ENCODE peak calls at places on chromosomes 11 and 22, in five cellular contexts. X, S, J, I and W are unnamed samples.

GRCh38 chr11:118211006-118211405 is 13.8 kb downstream of the JAML start:
- DNase-seq in X (no peak), S (no peak), J (peak; percentile 61), I (no peak), W (no peak)

GRCh38 chr22:25383278-25383820 is 163.9 kb downstream of the CRYBB2 start:
- DNase-seq in X (no peak), S (no peak), J (no peak), I (no peak), W (no peak)

GRCh38 chr11:112614605-112615004 is 346.6 kb upstream of the NCAM1 start:
- DNase-seq in X (no peak), S (no peak), J (no peak), I (no peak), W (no peak)

GRCh38 chr11:12472401-12473065 is 95.2 kb downstream of the PARVA start:
- DNase-seq in X (no peak), S (no peak), J (no peak), I (no peak), W (no peak)

GRCh38 chr22:38734203-38735100 is 21.3 kb downstream of the SUN2 start:
- DNase-seq in X (no peak), S (no peak), J (no peak), I (no peak), W (no peak)

GRCh38 chr11:123430736-123431356 is 777 bp downstream of the GRAMD1B start:
- DNase-seq in X (no peak), S (no peak), J (peak; percentile 49), I (no peak), W (no peak)

GRCh38 chr11:130420478-130421198 is 7.8 kb downstream of the ADAMTS8 start:
- DNase-seq in X (no peak), S (no peak), J (peak; percentile 68), I (no peak), W (no peak)

GRCh38 chr11:121117753-121118152 is 16.7 kb downstream of the TECTA start:
- DNase-seq in X (no peak), S (no peak), J (no peak), I (no peak), W (no peak)

GRCh38 chr11:84857746-84858145 is 769.4 kb downstream of the DLG2 start:
- DNase-seq in X (no peak), S (no peak), J (no peak), I (no peak), W (no peak)

GRCh38 chr11:47705722-47706121 is 9.4 kb downstream of the AGBL2 start:
- DNase-seq in X (no peak), S (no peak), J (no peak), I (no peak), W (no peak)

GRCh38 chr22:30485362-30485988 is 13.7 kb upstream of the SEC14L3 start:
- DNase-seq in X (no peak), S (peak; percentile 92), J (peak; percentile 54), I (no peak), W (no peak)

GRCh38 chr22:31083377-31083768 is 2.3 kb downstream of the SMTN start:
- DNase-seq in X (no peak), S (peak; percentile 7), J (no peak), I (no peak), W (peak; percentile 77)

GRCh38 chr22:27144345-27144744 is 487.0 kb downstream of the MIAT start:
- DNase-seq in X (no peak), S (no peak), J (no peak), I (no peak), W (peak; percentile 26)

GRCh38 chr22:37284807-37285355 is 2.6 kb downstream of the CYTH4 start:
- DNase-seq in X (no peak), S (no peak), J (no peak), I (no peak), W (no peak)

GRCh38 chr22:29190915-29191314 is 14.8 kb upstream of the EMID1 start:
- DNase-seq in X (no peak), S (no peak), J (no peak), I (no peak), W (no peak)

GRCh38 chr11:117230981-117231636 is 764 bp downstream of the PCSK7 start:
- DNase-seq in X (no peak), S (no peak), J (no peak), I (no peak), W (peak; percentile 41)

GRCh38 chr11:83070878-83071640 is 638 bp downstream of the RAB30 start:
- DNase-seq in X (no peak), S (peak; percentile 39), J (peak; percentile 41), I (no peak), W (peak; percentile 81)

GRCh38 chr11:120372296-120372695 is 36.1 kb downstream of the ARHGEF12 start:
- DNase-seq in X (no peak), S (no peak), J (no peak), I (no peak), W (no peak)

GRCh38 chr22:44746836-44747519 is 5.4 kb upstream of the ARHGAP8 start:
- DNase-seq in X (no peak), S (no peak), J (no peak), I (no peak), W (no peak)

GRCh38 chr11:102318469-102318868 is 1.2 kb downstream of the BIRC3 start:
- DNase-seq in X (no peak), S (no peak), J (peak; percentile 26), I (no peak), W (no peak)

GRCh38 chr11:117096140-117096972 is 1.9 kb downstream of the SIK3 start:
- DNase-seq in X (no peak), S (peak; percentile 36), J (no peak), I (no peak), W (no peak)

GRCh38 chr11:46121724-46122477 is 647 bp upstream of the PHF21A start:
- DNase-seq in X (peak; percentile 41), S (peak; percentile 79), J (peak; percentile 95), I (peak; percentile 67), W (peak; percentile 85)

GRCh38 chr22:26476705-26477340 is 6.8 kb downstream of the HPS4 start:
- DNase-seq in X (no peak), S (no peak), J (peak; percentile 46), I (no peak), W (no peak)

GRCh38 chr11:46489668-46490560 is 98.3 kb upstream of the CHRM4 start:
- DNase-seq in X (no peak), S (peak; percentile 54), J (peak; percentile 59), I (no peak), W (no peak)

GRCh38 chr11:58905716-58906547 is 33.4 kb upstream of the GLYATL1 start:
- DNase-seq in X (no peak), S (peak; percentile 89), J (peak; percentile 94), I (peak; percentile 41), W (no peak)
- H3K4me3 ChIP-seq in X (peak overlapping the region; percentile 36), S (peak overlapping the region; percentile 93), J (peak overlapping the region; percentile 82), I (peak overlapping the region; percentile 75), W (peak overlapping the region; percentile 63)

DNA sequence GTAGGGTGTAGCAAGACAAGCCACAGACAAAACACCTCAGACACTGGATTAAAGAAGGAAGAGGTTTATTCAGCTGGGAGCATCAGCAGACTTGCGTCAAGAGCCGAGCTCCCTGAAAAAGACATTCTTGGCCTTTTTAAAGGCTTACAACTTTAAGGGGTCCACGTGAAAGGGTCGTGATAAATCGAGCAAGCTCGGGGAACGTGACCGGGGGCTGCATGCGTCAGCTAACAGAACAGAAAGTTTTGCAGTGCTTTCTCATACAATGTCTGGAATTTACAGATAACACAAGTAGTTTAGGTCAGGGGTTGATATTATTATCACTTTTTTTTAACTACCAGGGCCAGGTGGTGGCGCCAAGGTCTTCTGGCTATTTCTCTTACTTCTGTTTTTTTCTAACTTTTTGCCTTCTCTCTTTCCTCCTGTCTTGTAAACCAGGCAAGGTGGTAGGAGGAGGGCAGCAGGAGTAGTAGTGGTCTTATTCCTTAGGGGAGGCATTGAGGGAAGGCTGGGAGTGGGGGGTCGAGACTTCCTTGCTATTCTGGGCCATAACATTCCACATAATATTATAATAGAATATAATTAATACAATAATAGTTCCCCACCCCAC is 631 bp upstream of the ALDH3B1 start:
- DNase-seq in X (no peak), S (no peak), J (peak; percentile 67), I (no peak), W (no peak)
- H3K4me3 ChIP-seq in X (peak overlapping the region; percentile 71), S (no peak overlapping the region), J (no peak overlapping the region), I (peak overlapping the region; percentile 64), W (peak overlapping the region; percentile 70)

GRCh38 chr11:76806608-76807205 is 23.6 kb downstream of the TSKU start:
- DNase-seq in X (no peak), S (no peak), J (no peak), I (no peak), W (peak; percentile 56)

GRCh38 chr11:76808158-76808557 is 25.0 kb downstream of the TSKU start:
- DNase-seq in X (no peak), S (no peak), J (no peak), I (no peak), W (peak; percentile 72)

GRCh38 chr11:76806131-76806530 is 23.0 kb downstream of the TSKU start:
- DNase-seq in X (no peak), S (no peak), J (no peak), I (no peak), W (peak; percentile 66)

GRCh38 chr11:76808996-76809395 is 25.8 kb downstream of the TSKU start:
- DNase-seq in X (no peak), S (no peak), J (no peak), I (no peak), W (peak; percentile 29)

DNA sequence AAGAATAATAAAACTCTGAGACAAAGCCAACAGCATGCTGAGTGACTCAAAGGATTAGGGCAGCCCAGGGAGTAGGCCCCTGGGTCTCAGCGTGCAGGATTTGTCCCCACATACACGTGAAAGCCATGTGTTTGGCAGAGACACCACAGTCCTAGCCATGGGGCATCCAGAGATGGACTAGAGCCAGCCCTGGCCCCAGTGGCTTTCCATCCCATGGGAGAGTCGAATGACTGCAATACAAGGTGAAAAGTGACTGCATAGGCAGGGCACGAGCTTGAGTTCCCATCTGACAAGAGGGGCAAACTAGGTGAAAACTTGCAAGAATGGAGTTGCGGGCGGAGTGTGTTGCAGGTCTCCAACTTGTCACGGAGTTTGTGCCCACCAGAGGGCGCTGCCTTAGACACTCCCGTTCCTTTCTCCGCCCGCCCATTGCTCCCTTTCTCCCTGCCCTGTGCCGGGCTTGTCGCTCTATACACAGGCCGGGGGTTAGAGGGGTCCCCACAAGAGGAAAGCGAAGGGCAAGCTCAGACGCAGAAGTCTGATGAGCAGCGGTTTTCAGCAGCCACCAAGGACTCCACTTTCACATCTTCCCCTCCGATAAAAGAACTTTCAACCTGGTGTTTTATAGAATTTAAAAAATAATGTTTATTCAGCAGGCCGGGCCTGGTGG is 24.2 kb downstream of the TSKU start:
- DNase-seq in X (peak; percentile 65), S (peak; percentile 83), J (peak; percentile 85), I (no peak), W (peak; percentile 94)
- H3K4me3 ChIP-seq in X (peak overlapping the region; percentile 60), S (no peak overlapping the region), J (no peak overlapping the region), I (no peak overlapping the region), W (peak overlapping the region; percentile 51)

GRCh38 chr11:65497141-65498041 is 1.5 kb upstream of the MALAT1 start:
- DNase-seq in X (peak; percentile 92), S (peak; percentile 91), J (peak; percentile 97), I (no peak), W (peak; percentile 99)
- H3K4me3 ChIP-seq in X (peak overlapping the region; percentile 89), S (peak overlapping the region; percentile 87), J (peak overlapping the region; percentile 99), I (peak overlapping the region; percentile 68), W (peak overlapping the region; percentile 88)